ENCODE peak calls at places on chromosomes 11 and 22, in ten cellular contexts. One of them, this sample, is unnamed.

GRCh38 chr22:36562261-36562835 is 33.4 kb upstream of the EIF3D start:
- DNase-seq in NCI-H1694 treated with DMSO at 0.1 percent for 48 hours: no peak
- DNase-seq in brain microvascular endothelial cell: peak
- DNase-seq in activated gamma-delta T cell treated with Interleukin-2 at 50 U/mL for 16 hours: no peak
- DNase-seq in HS-27A: no peak
- DNase-seq in NCI-H82: no peak
- DNase-seq in CD4-positive, CD25-positive, alpha-beta regulatory T cell: no peak
- DNase-seq in left lung: no peak
- DNase-seq in HFFc6: peak
- DNase-seq in heart right ventricle: no peak
- DNase-seq in this sample: no peak

GRCh38 chr11:125626381-125626950 is 1.5 kb downstream of the CHEK1 start:
- DNase-seq in NCI-H82: no peak
- DNase-seq in CD4-positive, CD25-positive, alpha-beta regulatory T cell: peak
- DNase-seq in brain microvascular endothelial cell: no peak
- DNase-seq in left lung: no peak
- DNase-seq in HS-27A: no peak
- DNase-seq in heart right ventricle: no peak
- DNase-seq in HFFc6: peak
- DNase-seq in NCI-H1694 treated with DMSO at 0.1 percent for 48 hours: peak
- DNase-seq in activated gamma-delta T cell treated with Interleukin-2 at 50 U/mL for 16 hours: peak
- DNase-seq in this sample: no peak

GRCh38 chr22:30872282-30873041 is 96.1 kb downstream of the MORC2 start:
- DNase-seq in left lung: no peak
- DNase-seq in HS-27A: no peak
- DNase-seq in CD4-positive, CD25-positive, alpha-beta regulatory T cell: no peak
- DNase-seq in NCI-H1694 treated with DMSO at 0.1 percent for 48 hours: no peak
- DNase-seq in NCI-H82: no peak
- DNase-seq in heart right ventricle: peak
- DNase-seq in brain microvascular endothelial cell: no peak
- DNase-seq in HFFc6: no peak
- DNase-seq in activated gamma-delta T cell treated with Interleukin-2 at 50 U/mL for 16 hours: no peak
- DNase-seq in this sample: peak

GRCh38 chr11:76919887-76920746 is 59.4 kb downstream of the ACER3 start:
- DNase-seq in heart right ventricle: peak
- DNase-seq in left lung: peak
- DNase-seq in NCI-H82: peak
- DNase-seq in HS-27A: peak
- DNase-seq in brain microvascular endothelial cell: peak
- DNase-seq in activated gamma-delta T cell treated with Interleukin-2 at 50 U/mL for 16 hours: peak
- DNase-seq in CD4-positive, CD25-positive, alpha-beta regulatory T cell: peak
- DNase-seq in NCI-H1694 treated with DMSO at 0.1 percent for 48 hours: peak
- DNase-seq in HFFc6: peak
- DNase-seq in this sample: peak

GRCh38 chr22:37194750-37195149 is 6.7 kb upstream of the C1QTNF6 start:
- DNase-seq in NCI-H82: peak
- DNase-seq in activated gamma-delta T cell treated with Interleukin-2 at 50 U/mL for 16 hours: no peak
- DNase-seq in HFFc6: no peak
- DNase-seq in brain microvascular endothelial cell: no peak
- DNase-seq in HS-27A: no peak
- DNase-seq in left lung: no peak
- DNase-seq in heart right ventricle: no peak
- DNase-seq in NCI-H1694 treated with DMSO at 0.1 percent for 48 hours: no peak
- DNase-seq in CD4-positive, CD25-positive, alpha-beta regulatory T cell: no peak
- DNase-seq in this sample: no peak

GRCh38 chr22:48918585-48919186 is 909.0 kb downstream of the BRD1 start:
- DNase-seq in activated gamma-delta T cell treated with Interleukin-2 at 50 U/mL for 16 hours: no peak
- DNase-seq in NCI-H82: no peak
- DNase-seq in NCI-H1694 treated with DMSO at 0.1 percent for 48 hours: peak
- DNase-seq in left lung: no peak
- DNase-seq in HFFc6: no peak
- DNase-seq in HS-27A: no peak
- DNase-seq in heart right ventricle: no peak
- DNase-seq in brain microvascular endothelial cell: no peak
- DNase-seq in CD4-positive, CD25-positive, alpha-beta regulatory T cell: no peak
- DNase-seq in this sample: no peak

GRCh38 chr11:116333193-116333592 is 439.6 kb downstream of the BUD13 start:
- DNase-seq in HS-27A: no peak
- DNase-seq in NCI-H82: no peak
- DNase-seq in left lung: no peak
- DNase-seq in CD4-positive, CD25-positive, alpha-beta regulatory T cell: no peak
- DNase-seq in brain microvascular endothelial cell: no peak
- DNase-seq in heart right ventricle: no peak
- DNase-seq in activated gamma-delta T cell treated with Interleukin-2 at 50 U/mL for 16 hours: no peak
- DNase-seq in NCI-H1694 treated with DMSO at 0.1 percent for 48 hours: no peak
- DNase-seq in HFFc6: no peak
- DNase-seq in this sample: no peak

GRCh38 chr11:1732421-1733008 is 17.9 kb downstream of the IFITM10 start:
- DNase-seq in CD4-positive, CD25-positive, alpha-beta regulatory T cell: no peak
- DNase-seq in heart right ventricle: no peak
- DNase-seq in NCI-H82: no peak
- DNase-seq in left lung: no peak
- DNase-seq in NCI-H1694 treated with DMSO at 0.1 percent for 48 hours: no peak
- DNase-seq in HFFc6: no peak
- DNase-seq in HS-27A: no peak
- DNase-seq in brain microvascular endothelial cell: no peak
- DNase-seq in activated gamma-delta T cell treated with Interleukin-2 at 50 U/mL for 16 hours: no peak
- DNase-seq in this sample: no peak

GRCh38 chr11:24389575-24389974 is 107.3 kb upstream of the LUZP2 start:
- DNase-seq in HFFc6: no peak
- DNase-seq in NCI-H1694 treated with DMSO at 0.1 percent for 48 hours: no peak
- DNase-seq in left lung: no peak
- DNase-seq in HS-27A: no peak
- DNase-seq in heart right ventricle: no peak
- DNase-seq in activated gamma-delta T cell treated with Interleukin-2 at 50 U/mL for 16 hours: no peak
- DNase-seq in brain microvascular endothelial cell: no peak
- DNase-seq in CD4-positive, CD25-positive, alpha-beta regulatory T cell: no peak
- DNase-seq in NCI-H82: no peak
- DNase-seq in this sample: no peak

GRCh38 chr11:67491276-67492068 is 8.6 kb downstream of the AIP start:
- DNase-seq in NCI-H1694 treated with DMSO at 0.1 percent for 48 hours: no peak
- DNase-seq in HS-27A: no peak
- DNase-seq in NCI-H82: no peak
- DNase-seq in brain microvascular endothelial cell: no peak
- DNase-seq in left lung: no peak
- DNase-seq in heart right ventricle: no peak
- DNase-seq in HFFc6: no peak
- DNase-seq in activated gamma-delta T cell treated with Interleukin-2 at 50 U/mL for 16 hours: no peak
- DNase-seq in CD4-positive, CD25-positive, alpha-beta regulatory T cell: no peak
- DNase-seq in this sample: no peak

GRCh38 chr11:85844439-85845051 is 10.6 kb upstream of the CCDC83 start:
- DNase-seq in heart right ventricle: no peak
- DNase-seq in HFFc6: peak
- DNase-seq in CD4-positive, CD25-positive, alpha-beta regulatory T cell: no peak
- DNase-seq in left lung: no peak
- DNase-seq in activated gamma-delta T cell treated with Interleukin-2 at 50 U/mL for 16 hours: no peak
- DNase-seq in NCI-H82: no peak
- DNase-seq in brain microvascular endothelial cell: peak
- DNase-seq in NCI-H1694 treated with DMSO at 0.1 percent for 48 hours: no peak
- DNase-seq in HS-27A: no peak
- DNase-seq in this sample: no peak

GRCh38 chr22:46044718-46045458 is 67.9 kb upstream of the WNT7B start:
- DNase-seq in heart right ventricle: peak
- DNase-seq in HFFc6: no peak
- DNase-seq in activated gamma-delta T cell treated with Interleukin-2 at 50 U/mL for 16 hours: peak
- DNase-seq in CD4-positive, CD25-positive, alpha-beta regulatory T cell: no peak
- DNase-seq in left lung: peak
- DNase-seq in HS-27A: no peak
- DNase-seq in NCI-H82: no peak
- DNase-seq in brain microvascular endothelial cell: no peak
- DNase-seq in NCI-H1694 treated with DMSO at 0.1 percent for 48 hours: no peak
- DNase-seq in this sample: no peak

GRCh38 chr11:58024601-58025091 is 965 bp downstream of the OR9Q1 start:
- DNase-seq in heart right ventricle: peak
- DNase-seq in brain microvascular endothelial cell: no peak
- DNase-seq in NCI-H1694 treated with DMSO at 0.1 percent for 48 hours: no peak
- DNase-seq in CD4-positive, CD25-positive, alpha-beta regulatory T cell: no peak
- DNase-seq in NCI-H82: no peak
- DNase-seq in left lung: peak
- DNase-seq in HFFc6: peak
- DNase-seq in HS-27A: no peak
- DNase-seq in activated gamma-delta T cell treated with Interleukin-2 at 50 U/mL for 16 hours: no peak
- DNase-seq in this sample: no peak

GRCh38 chr11:119774180-119774763 is 45.3 kb upstream of the NECTIN1 start:
- DNase-seq in HFFc6: no peak
- DNase-seq in left lung: no peak
- DNase-seq in heart right ventricle: no peak
- DNase-seq in NCI-H82: no peak
- DNase-seq in CD4-positive, CD25-positive, alpha-beta regulatory T cell: no peak
- DNase-seq in activated gamma-delta T cell treated with Interleukin-2 at 50 U/mL for 16 hours: no peak
- DNase-seq in HS-27A: no peak
- DNase-seq in NCI-H1694 treated with DMSO at 0.1 percent for 48 hours: no peak
- DNase-seq in brain microvascular endothelial cell: no peak
- DNase-seq in this sample: no peak